ENCODE peak calls at places on chromosomes 3 and 15, in seven cellular contexts. J, S, E, N, K, O and G are unnamed samples.

GRCh38 chr3:133943639-133944131 is 48.0 kb upstream of the RAB6B start:
- DNase-seq in J (no peak), S (no peak), E (peak), N (no peak), K (peak), O (no peak), G (peak)

GRCh38 chr3:33911525-33912322 is 113.3 kb downstream of the PDCD6IP start:
- DNase-seq in J (no peak), S (no peak), E (peak), N (no peak), K (peak), O (no peak), G (peak)

GRCh38 chr3:166100710-166101109 is 263.5 kb upstream of the BCHE start:
- DNase-seq in J (no peak), S (no peak), E (peak), N (no peak), K (no peak), O (no peak), G (no peak)

GRCh38 chr3:184443364-184443763 is 63.5 kb downstream of the CHRD start:
- DNase-seq in J (no peak), S (no peak), E (peak), N (no peak), K (no peak), O (no peak), G (no peak)

GRCh38 chr15:28128036-28128435 is 28.9 kb upstream of the OCA2 start:
- DNase-seq in J (no peak), S (no peak), E (no peak), N (no peak), K (no peak), O (peak), G (no peak)

GRCh38 chr3:134029256-134029733 is 430 bp downstream of the SLCO2A1 start:
- DNase-seq in J (peak), S (no peak), E (no peak), N (peak), K (peak), O (no peak), G (peak)

GRCh38 chr3:1766384-1766783 is 332.3 kb upstream of the CNTN4 start:
- DNase-seq in J (no peak), S (no peak), E (no peak), N (no peak), K (no peak), O (no peak), G (no peak)

GRCh38 chr3:124993462-124993861 is 58.9 kb upstream of the MUC13 start:
- DNase-seq in J (no peak), S (no peak), E (no peak), N (no peak), K (no peak), O (no peak), G (no peak)

GRCh38 chr3:66407281-66408218 is 93.3 kb downstream of the LRIG1 start:
- DNase-seq in J (peak), S (peak), E (peak), N (no peak), K (peak), O (no peak), G (peak)